ENCODE peak calls at places on chromosomes 16 and 17, in ten cellular contexts. One of them, this sample, is unnamed.

GRCh38 chr17:38511126-38512108 is 83.2 kb downstream of the ARHGAP23 start:
- DNase-seq in lower lobe of right lung: no peak
- DNase-seq in GM23338: peak
- DNase-seq in PC-3: no peak
- DNase-seq in heart right ventricle: no peak
- DNase-seq in cardiac fibroblast: peak
- DNase-seq in cardiac muscle cell: no peak
- DNase-seq in brain microvascular endothelial cell: no peak
- DNase-seq in colonic mucosa: no peak
- DNase-seq in AG04450: no peak
- DNase-seq in this sample: peak

GRCh38 chr17:73657473-73658116 is 13.3 kb upstream of the SDK2 start:
- DNase-seq in heart right ventricle: peak
- DNase-seq in PC-3: peak
- DNase-seq in cardiac muscle cell: peak
- DNase-seq in AG04450: no peak
- DNase-seq in cardiac fibroblast: peak
- DNase-seq in lower lobe of right lung: peak
- DNase-seq in GM23338: peak
- DNase-seq in colonic mucosa: peak
- DNase-seq in brain microvascular endothelial cell: no peak
- DNase-seq in this sample: peak

GRCh38 chr16:56294014-56294413 is 102.7 kb downstream of the GNAO1 start:
- DNase-seq in cardiac fibroblast: no peak
- DNase-seq in lower lobe of right lung: no peak
- DNase-seq in heart right ventricle: no peak
- DNase-seq in GM23338: no peak
- DNase-seq in cardiac muscle cell: no peak
- DNase-seq in AG04450: no peak
- DNase-seq in PC-3: no peak
- DNase-seq in colonic mucosa: no peak
- DNase-seq in brain microvascular endothelial cell: no peak
- DNase-seq in this sample: no peak

GRCh38 chr16:57601801-57602478 is 26.5 kb upstream of the ADGRG1 start:
- DNase-seq in cardiac fibroblast: no peak
- DNase-seq in brain microvascular endothelial cell: peak
- DNase-seq in GM23338: no peak
- DNase-seq in colonic mucosa: no peak
- DNase-seq in PC-3: no peak
- DNase-seq in heart right ventricle: no peak
- DNase-seq in AG04450: no peak
- DNase-seq in cardiac muscle cell: no peak
- DNase-seq in lower lobe of right lung: no peak
- DNase-seq in this sample: peak

GRCh38 chr17:5610956-5611355 is 26.6 kb upstream of the NLRP1 start:
- DNase-seq in PC-3: no peak
- DNase-seq in cardiac muscle cell: no peak
- DNase-seq in lower lobe of right lung: no peak
- DNase-seq in AG04450: no peak
- DNase-seq in colonic mucosa: no peak
- DNase-seq in heart right ventricle: no peak
- DNase-seq in cardiac fibroblast: no peak
- DNase-seq in GM23338: no peak
- DNase-seq in brain microvascular endothelial cell: no peak
- DNase-seq in this sample: no peak

GRCh38 chr16:85491798-85492616 is 121.1 kb upstream of the GSE1 start:
- DNase-seq in cardiac fibroblast: peak
- DNase-seq in colonic mucosa: peak
- DNase-seq in PC-3: peak
- DNase-seq in cardiac muscle cell: peak
- DNase-seq in GM23338: peak
- DNase-seq in lower lobe of right lung: peak
- DNase-seq in heart right ventricle: peak
- DNase-seq in AG04450: no peak
- DNase-seq in brain microvascular endothelial cell: no peak
- DNase-seq in this sample: no peak

GRCh38 chr16:19589771-19590302 is 34.3 kb downstream of the VPS35L start:
- DNase-seq in cardiac muscle cell: no peak
- DNase-seq in brain microvascular endothelial cell: peak
- DNase-seq in lower lobe of right lung: no peak
- DNase-seq in AG04450: peak
- DNase-seq in colonic mucosa: no peak
- DNase-seq in cardiac fibroblast: peak
- DNase-seq in heart right ventricle: no peak
- DNase-seq in GM23338: no peak
- DNase-seq in PC-3: no peak
- DNase-seq in this sample: peak

GRCh38 chr17:72383053-72383847 is 262.4 kb downstream of the SOX9 start:
- DNase-seq in cardiac muscle cell: peak
- DNase-seq in colonic mucosa: no peak
- DNase-seq in AG04450: no peak
- DNase-seq in brain microvascular endothelial cell: no peak
- DNase-seq in PC-3: no peak
- DNase-seq in GM23338: peak
- DNase-seq in heart right ventricle: peak
- DNase-seq in cardiac fibroblast: no peak
- DNase-seq in lower lobe of right lung: no peak
- DNase-seq in this sample: no peak

GRCh38 chr17:45225964-45226530 is 4.4 kb downstream of the FMNL1 start:
- DNase-seq in heart right ventricle: peak
- DNase-seq in PC-3: no peak
- DNase-seq in GM23338: no peak
- DNase-seq in cardiac fibroblast: no peak
- DNase-seq in lower lobe of right lung: peak
- DNase-seq in AG04450: no peak
- DNase-seq in cardiac muscle cell: no peak
- DNase-seq in colonic mucosa: peak
- DNase-seq in brain microvascular endothelial cell: no peak
- DNase-seq in this sample: peak

GRCh38 chr17:7001562-7001961 is 5.7 kb downstream of the ALOX12 start:
- DNase-seq in brain microvascular endothelial cell: peak
- DNase-seq in lower lobe of right lung: no peak
- DNase-seq in cardiac muscle cell: no peak
- DNase-seq in colonic mucosa: no peak
- DNase-seq in heart right ventricle: no peak
- DNase-seq in GM23338: peak
- DNase-seq in PC-3: no peak
- DNase-seq in AG04450: no peak
- DNase-seq in cardiac fibroblast: peak
- DNase-seq in this sample: peak
- TF ChIP-seq CTCF in brain microvascular endothelial cell: peak
- TF ChIP-seq CTCF in lower lobe of right lung: peak
- TF ChIP-seq CTCF in cardiac muscle cell: peak
- TF ChIP-seq CTCF in colonic mucosa: no peak
- TF ChIP-seq CTCF in heart right ventricle: peak
- TF ChIP-seq CTCF in GM23338: peak
- TF ChIP-seq CTCF in PC-3: peak
- TF ChIP-seq CTCF in AG04450: peak
- TF ChIP-seq CTCF in cardiac fibroblast: peak
- TF ChIP-seq CTCF in this sample: peak

GRCh38 chr16:53100131-53100748 is 45.4 kb downstream of the CHD9 start:
- DNase-seq in heart right ventricle: no peak
- DNase-seq in lower lobe of right lung: no peak
- DNase-seq in colonic mucosa: no peak
- DNase-seq in cardiac muscle cell: no peak
- DNase-seq in AG04450: no peak
- DNase-seq in cardiac fibroblast: no peak
- DNase-seq in PC-3: no peak
- DNase-seq in GM23338: no peak
- DNase-seq in brain microvascular endothelial cell: no peak
- DNase-seq in this sample: no peak
- H3K4me3 ChIP-seq in heart right ventricle: peak
- H3K4me3 ChIP-seq in lower lobe of right lung: peak
- H3K4me3 ChIP-seq in colonic mucosa: peak
- H3K4me3 ChIP-seq in cardiac muscle cell: peak
- H3K4me3 ChIP-seq in AG04450: peak
- H3K4me3 ChIP-seq in cardiac fibroblast: peak
- H3K4me3 ChIP-seq in PC-3: peak
- H3K4me3 ChIP-seq in GM23338: peak
- H3K4me3 ChIP-seq in brain microvascular endothelial cell: peak
- H3K4me3 ChIP-seq in this sample: peak

GRCh38 chr16:64051826-64052225 is 1070.0 kb downstream of the CDH11 start:
- DNase-seq in PC-3: peak
- DNase-seq in heart right ventricle: no peak
- DNase-seq in brain microvascular endothelial cell: peak
- DNase-seq in colonic mucosa: no peak
- DNase-seq in GM23338: peak
- DNase-seq in cardiac fibroblast: peak
- DNase-seq in cardiac muscle cell: peak
- DNase-seq in AG04450: no peak
- DNase-seq in lower lobe of right lung: no peak
- DNase-seq in this sample: peak
- TF ChIP-seq CTCF in PC-3: peak
- TF ChIP-seq CTCF in heart right ventricle: no peak
- TF ChIP-seq CTCF in brain microvascular endothelial cell: peak
- TF ChIP-seq CTCF in colonic mucosa: no peak
- TF ChIP-seq CTCF in GM23338: peak
- TF ChIP-seq CTCF in cardiac fibroblast: peak
- TF ChIP-seq CTCF in cardiac muscle cell: peak
- TF ChIP-seq CTCF in AG04450: peak
- TF ChIP-seq CTCF in lower lobe of right lung: no peak
- TF ChIP-seq CTCF in this sample: peak

GRCh38 chr16:87778476-87778829 is 12.7 kb upstream of the KLHDC4 start:
- DNase-seq in PC-3: no peak
- DNase-seq in heart right ventricle: no peak
- DNase-seq in AG04450: no peak
- DNase-seq in brain microvascular endothelial cell: no peak
- DNase-seq in GM23338: no peak
- DNase-seq in colonic mucosa: no peak
- DNase-seq in lower lobe of right lung: no peak
- DNase-seq in cardiac fibroblast: no peak
- DNase-seq in cardiac muscle cell: no peak
- DNase-seq in this sample: no peak

GRCh38 chr16:87784812-87785211 is 19.0 kb upstream of the KLHDC4 start:
- DNase-seq in AG04450: no peak
- DNase-seq in brain microvascular endothelial cell: no peak
- DNase-seq in lower lobe of right lung: no peak
- DNase-seq in colonic mucosa: no peak
- DNase-seq in PC-3: no peak
- DNase-seq in GM23338: no peak
- DNase-seq in cardiac fibroblast: peak
- DNase-seq in cardiac muscle cell: no peak
- DNase-seq in heart right ventricle: no peak
- DNase-seq in this sample: no peak

GRCh38 chr16:87780385-87780989 is 14.7 kb upstream of the KLHDC4 start:
- DNase-seq in PC-3: no peak
- DNase-seq in cardiac fibroblast: peak
- DNase-seq in brain microvascular endothelial cell: peak
- DNase-seq in colonic mucosa: peak
- DNase-seq in GM23338: no peak
- DNase-seq in lower lobe of right lung: peak
- DNase-seq in AG04450: no peak
- DNase-seq in cardiac muscle cell: no peak
- DNase-seq in heart right ventricle: no peak
- DNase-seq in this sample: peak

GRCh38 chr16:87778830-87779579 is 13.2 kb upstream of the KLHDC4 start:
- DNase-seq in cardiac muscle cell: peak
- DNase-seq in heart right ventricle: peak
- DNase-seq in brain microvascular endothelial cell: peak
- DNase-seq in GM23338: peak
- DNase-seq in AG04450: peak
- DNase-seq in cardiac fibroblast: peak
- DNase-seq in PC-3: peak
- DNase-seq in colonic mucosa: peak
- DNase-seq in lower lobe of right lung: peak
- DNase-seq in this sample: peak
- H3K4me3 ChIP-seq in cardiac muscle cell: no peak
- H3K4me3 ChIP-seq in heart right ventricle: no peak
- H3K4me3 ChIP-seq in brain microvascular endothelial cell: no peak
- H3K4me3 ChIP-seq in GM23338: peak
- H3K4me3 ChIP-seq in AG04450: no peak
- H3K4me3 ChIP-seq in cardiac fibroblast: no peak
- H3K4me3 ChIP-seq in PC-3: no peak
- H3K4me3 ChIP-seq in colonic mucosa: no peak
- H3K4me3 ChIP-seq in lower lobe of right lung: no peak
- H3K4me3 ChIP-seq in this sample: no peak

DNA sequence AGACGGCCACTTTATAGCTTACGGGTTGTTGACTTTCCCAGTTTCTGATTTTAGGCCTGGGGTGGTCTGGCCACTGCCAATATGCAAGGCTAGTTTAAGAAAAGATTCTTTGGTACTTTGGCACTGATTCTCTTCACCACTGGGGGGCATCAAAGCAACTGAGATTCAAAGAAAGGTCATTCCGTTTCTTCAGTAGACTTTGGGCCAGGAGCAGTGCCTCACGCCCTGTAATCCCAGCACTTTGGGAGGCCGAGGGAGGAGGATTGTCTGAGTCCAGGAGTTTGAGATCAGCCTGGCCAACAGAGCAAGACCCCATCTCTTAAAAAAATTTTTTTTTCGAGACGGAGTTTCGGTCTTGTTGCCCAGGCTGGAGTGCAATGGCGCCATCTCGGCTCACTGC is 53.0 kb downstream of the RPA1 start:
- DNase-seq in PC-3: peak
- DNase-seq in brain microvascular endothelial cell: peak
- DNase-seq in colonic mucosa: peak
- DNase-seq in lower lobe of right lung: no peak
- DNase-seq in heart right ventricle: no peak
- DNase-seq in AG04450: no peak
- DNase-seq in cardiac fibroblast: peak
- DNase-seq in GM23338: peak
- DNase-seq in cardiac muscle cell: peak
- DNase-seq in this sample: peak
- TF ChIP-seq CTCF in PC-3: peak
- TF ChIP-seq CTCF in brain microvascular endothelial cell: peak
- TF ChIP-seq CTCF in colonic mucosa: peak
- TF ChIP-seq CTCF in lower lobe of right lung: peak
- TF ChIP-seq CTCF in heart right ventricle: peak
- TF ChIP-seq CTCF in AG04450: peak
- TF ChIP-seq CTCF in cardiac fibroblast: peak
- TF ChIP-seq CTCF in GM23338: peak
- TF ChIP-seq CTCF in cardiac muscle cell: peak
- TF ChIP-seq CTCF in this sample: peak

This sample was measured in choroid plexus epithelial cell.